ENCODE peak calls at places on chromosomes 16 and 17, in ten cellular contexts. One of them, this sample, is unnamed.

GRCh38 chr16:72876981-72877373 is 171.0 kb downstream of the ZFHX3 start:
- DNase-seq in ovary: no peak
- DNase-seq in AG04450: no peak
- DNase-seq in fibroblast of pulmonary artery: peak; percentile 26
- DNase-seq in Calu3: no peak
- DNase-seq in heart left ventricle: no peak
- DNase-seq in left lung: no peak
- DNase-seq in CD8-positive, alpha-beta T cell: no peak
- DNase-seq in MCF 10A: peak; percentile 35
- DNase-seq in esophagus squamous epithelium: no peak
- DNase-seq in this sample: no peak

GRCh38 chr16:11743308-11744074 is 834 bp upstream of the TXNDC11 start:
- DNase-seq in CD8-positive, alpha-beta T cell: no peak
- DNase-seq in MCF 10A: peak; percentile 85
- DNase-seq in esophagus squamous epithelium: peak; percentile 10
- DNase-seq in AG04450: no peak
- DNase-seq in fibroblast of pulmonary artery: peak; percentile 80
- DNase-seq in left lung: peak; percentile 76
- DNase-seq in ovary: no peak
- DNase-seq in Calu3: peak; percentile 37
- DNase-seq in heart left ventricle: peak; percentile 31
- DNase-seq in this sample: peak; percentile 4

GRCh38 chr17:81976332-81977210 is 858 bp upstream of the ASPSCR1 start:
- DNase-seq in ovary: peak; percentile 55
- DNase-seq in CD8-positive, alpha-beta T cell: no peak
- DNase-seq in left lung: peak; percentile 67
- DNase-seq in AG04450: no peak
- DNase-seq in esophagus squamous epithelium: no peak
- DNase-seq in MCF 10A: no peak
- DNase-seq in Calu3: peak; percentile 28
- DNase-seq in heart left ventricle: no peak
- DNase-seq in fibroblast of pulmonary artery: no peak
- DNase-seq in this sample: no peak

GRCh38 chr16:28289939-28290862 is 2.1 kb upstream of the SBK1 start:
- DNase-seq in CD8-positive, alpha-beta T cell: no peak
- DNase-seq in left lung: no peak
- DNase-seq in heart left ventricle: no peak
- DNase-seq in ovary: no peak
- DNase-seq in esophagus squamous epithelium: no peak
- DNase-seq in fibroblast of pulmonary artery: no peak
- DNase-seq in MCF 10A: no peak
- DNase-seq in Calu3: no peak
- DNase-seq in AG04450: no peak
- DNase-seq in this sample: no peak

GRCh38 chr17:48761114-48761513 is 32.6 kb upstream of the HOXB13 start:
- DNase-seq in MCF 10A: no peak
- DNase-seq in fibroblast of pulmonary artery: no peak
- DNase-seq in AG04450: no peak
- DNase-seq in esophagus squamous epithelium: no peak
- DNase-seq in heart left ventricle: no peak
- DNase-seq in CD8-positive, alpha-beta T cell: no peak
- DNase-seq in ovary: no peak
- DNase-seq in left lung: no peak
- DNase-seq in Calu3: no peak
- DNase-seq in this sample: no peak

GRCh38 chr16:30721606-30722005 is 22.6 kb downstream of the SRCAP start:
- DNase-seq in Calu3: no peak
- DNase-seq in ovary: no peak
- DNase-seq in AG04450: no peak
- DNase-seq in fibroblast of pulmonary artery: no peak
- DNase-seq in MCF 10A: no peak
- DNase-seq in CD8-positive, alpha-beta T cell: no peak
- DNase-seq in esophagus squamous epithelium: no peak
- DNase-seq in left lung: no peak
- DNase-seq in heart left ventricle: no peak
- DNase-seq in this sample: no peak

GRCh38 chr16:11151156-11151904 is 104.7 kb downstream of the SOCS1 start:
- DNase-seq in esophagus squamous epithelium: no peak
- DNase-seq in heart left ventricle: no peak
- DNase-seq in Calu3: no peak
- DNase-seq in MCF 10A: no peak
- DNase-seq in CD8-positive, alpha-beta T cell: no peak
- DNase-seq in ovary: no peak
- DNase-seq in AG04450: no peak
- DNase-seq in fibroblast of pulmonary artery: no peak
- DNase-seq in left lung: no peak
- DNase-seq in this sample: no peak

GRCh38 chr16:23711785-23712184 is 1.2 kb downstream of the ERN2 start:
- DNase-seq in CD8-positive, alpha-beta T cell: no peak
- DNase-seq in MCF 10A: no peak
- DNase-seq in left lung: no peak
- DNase-seq in AG04450: no peak
- DNase-seq in fibroblast of pulmonary artery: no peak
- DNase-seq in ovary: no peak
- DNase-seq in Calu3: peak; percentile 62
- DNase-seq in heart left ventricle: no peak
- DNase-seq in esophagus squamous epithelium: no peak
- DNase-seq in this sample: no peak

GRCh38 chr17:38561416-38562214 is 44.1 kb downstream of the SRCIN1 start:
- DNase-seq in Calu3: no peak
- DNase-seq in esophagus squamous epithelium: no peak
- DNase-seq in fibroblast of pulmonary artery: no peak
- DNase-seq in CD8-positive, alpha-beta T cell: no peak
- DNase-seq in left lung: no peak
- DNase-seq in ovary: no peak
- DNase-seq in MCF 10A: no peak
- DNase-seq in AG04450: no peak
- DNase-seq in heart left ventricle: no peak
- DNase-seq in this sample: peak; percentile 49

GRCh38 chr16:51134876-51135275 is 16.2 kb downstream of the SALL1 start:
- DNase-seq in left lung: no peak
- DNase-seq in heart left ventricle: no peak
- DNase-seq in MCF 10A: no peak
- DNase-seq in fibroblast of pulmonary artery: no peak
- DNase-seq in ovary: no peak
- DNase-seq in CD8-positive, alpha-beta T cell: no peak
- DNase-seq in Calu3: no peak
- DNase-seq in AG04450: no peak
- DNase-seq in esophagus squamous epithelium: no peak
- DNase-seq in this sample: peak; percentile 27

GRCh38 chr17:4937553-4937952 is 2.3 kb downstream of the SLC25A11 start:
- DNase-seq in Calu3: no peak
- DNase-seq in fibroblast of pulmonary artery: no peak
- DNase-seq in CD8-positive, alpha-beta T cell: no peak
- DNase-seq in ovary: no peak
- DNase-seq in heart left ventricle: no peak
- DNase-seq in MCF 10A: no peak
- DNase-seq in AG04450: no peak
- DNase-seq in esophagus squamous epithelium: no peak
- DNase-seq in left lung: no peak
- DNase-seq in this sample: no peak

GRCh38 chr17:58086953-58087352 is 3.7 kb downstream of the DYNLL2 start:
- DNase-seq in AG04450: no peak
- DNase-seq in fibroblast of pulmonary artery: no peak
- DNase-seq in left lung: no peak
- DNase-seq in MCF 10A: no peak
- DNase-seq in ovary: no peak
- DNase-seq in Calu3: no peak
- DNase-seq in esophagus squamous epithelium: no peak
- DNase-seq in CD8-positive, alpha-beta T cell: no peak
- DNase-seq in heart left ventricle: no peak
- DNase-seq in this sample: no peak

GRCh38 chr17:58084317-58084981 is 1.2 kb downstream of the DYNLL2 start:
- DNase-seq in CD8-positive, alpha-beta T cell: peak; percentile 24
- DNase-seq in AG04450: no peak
- DNase-seq in left lung: no peak
- DNase-seq in fibroblast of pulmonary artery: peak; percentile 11
- DNase-seq in ovary: peak; percentile 50
- DNase-seq in heart left ventricle: peak; percentile 31
- DNase-seq in esophagus squamous epithelium: no peak
- DNase-seq in MCF 10A: peak; percentile 47
- DNase-seq in Calu3: peak; percentile 48
- DNase-seq in this sample: peak; percentile 13

GRCh38 chr17:58082870-58083490 is at the start of gene DYNLL2:
- DNase-seq in heart left ventricle: peak; percentile 93
- DNase-seq in fibroblast of pulmonary artery: peak; percentile 93
- DNase-seq in AG04450: peak; percentile 79
- DNase-seq in left lung: peak; percentile 93
- DNase-seq in esophagus squamous epithelium: peak; percentile 75
- DNase-seq in Calu3: peak; percentile 75
- DNase-seq in MCF 10A: peak; percentile 91
- DNase-seq in CD8-positive, alpha-beta T cell: peak; percentile 76
- DNase-seq in ovary: peak; percentile 93
- DNase-seq in this sample: peak; percentile 90

GRCh38 chr17:58083491-58084316 is 485 bp downstream of the DYNLL2 start:
- DNase-seq in left lung: peak; percentile 65
- DNase-seq in MCF 10A: peak; percentile 41
- DNase-seq in heart left ventricle: peak; percentile 72
- DNase-seq in ovary: peak; percentile 70
- DNase-seq in AG04450: no peak
- DNase-seq in fibroblast of pulmonary artery: peak; percentile 40
- DNase-seq in esophagus squamous epithelium: no peak
- DNase-seq in CD8-positive, alpha-beta T cell: peak; percentile 48
- DNase-seq in Calu3: peak; percentile 37
- DNase-seq in this sample: peak; percentile 44

GRCh38 chr17:58085039-58085715 is 2.0 kb downstream of the DYNLL2 start:
- DNase-seq in fibroblast of pulmonary artery: no peak
- DNase-seq in Calu3: no peak
- DNase-seq in MCF 10A: no peak
- DNase-seq in left lung: no peak
- DNase-seq in ovary: no peak
- DNase-seq in heart left ventricle: no peak
- DNase-seq in esophagus squamous epithelium: no peak
- DNase-seq in CD8-positive, alpha-beta T cell: no peak
- DNase-seq in AG04450: no peak
- DNase-seq in this sample: no peak
- TF ChIP-seq CTCF in fibroblast of pulmonary artery: no peak
- TF ChIP-seq CTCF in Calu3: no peak
- TF ChIP-seq CTCF in MCF 10A: no peak
- TF ChIP-seq CTCF in left lung: no peak
- TF ChIP-seq CTCF in ovary: no peak
- TF ChIP-seq CTCF in heart left ventricle: no peak
- TF ChIP-seq CTCF in esophagus squamous epithelium: no peak
- TF ChIP-seq CTCF in CD8-positive, alpha-beta T cell: no peak
- TF ChIP-seq CTCF in AG04450: no peak
- TF ChIP-seq CTCF in this sample: no peak

DNA sequence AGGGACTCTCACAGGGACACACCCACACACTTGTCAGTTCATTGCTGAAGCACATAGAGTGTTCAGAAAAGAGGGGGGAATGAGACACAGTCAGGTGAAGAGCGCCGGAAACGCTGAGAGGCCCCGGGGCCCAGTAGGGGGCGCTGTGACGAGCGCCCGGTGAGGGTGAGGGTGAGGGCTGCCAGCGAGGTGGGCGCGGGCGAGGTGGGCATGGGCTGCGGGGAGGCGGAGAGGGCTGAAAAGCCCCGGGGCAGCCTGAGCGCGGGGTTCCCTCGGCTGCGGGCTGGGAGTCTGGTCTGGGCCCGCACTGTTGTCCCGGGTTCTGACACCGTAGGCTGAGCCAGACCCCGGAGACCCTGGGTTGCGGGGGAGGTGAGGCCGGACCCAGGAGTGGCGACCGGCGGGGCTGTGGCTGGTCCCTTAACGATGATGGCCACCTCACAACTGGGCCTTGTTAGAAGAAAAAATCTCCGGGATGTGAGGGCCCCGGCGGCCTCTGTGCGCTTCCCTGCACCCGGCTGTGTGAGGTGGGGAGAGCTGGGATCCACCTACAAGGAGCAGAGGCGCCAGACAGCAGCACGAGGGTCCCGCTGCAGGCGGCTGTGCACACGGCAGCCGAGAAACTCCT is 91.4 kb downstream of the C16orf78 start:
- DNase-seq in CD8-positive, alpha-beta T cell: no peak
- DNase-seq in Calu3: no peak
- DNase-seq in AG04450: no peak
- DNase-seq in heart left ventricle: no peak
- DNase-seq in MCF 10A: no peak
- DNase-seq in esophagus squamous epithelium: no peak
- DNase-seq in fibroblast of pulmonary artery: no peak
- DNase-seq in ovary: peak; percentile 29
- DNase-seq in left lung: peak; percentile 19
- DNase-seq in this sample: peak; percentile 33
- TF ChIP-seq CTCF in CD8-positive, alpha-beta T cell: peak; percentile 35
- TF ChIP-seq CTCF in Calu3: no peak
- TF ChIP-seq CTCF in AG04450: no peak
- TF ChIP-seq CTCF in heart left ventricle: peak; percentile 22
- TF ChIP-seq CTCF in MCF 10A: peak; percentile 10
- TF ChIP-seq CTCF in esophagus squamous epithelium: no peak
- TF ChIP-seq CTCF in fibroblast of pulmonary artery: no peak
- TF ChIP-seq CTCF in ovary: peak; percentile 12
- TF ChIP-seq CTCF in left lung: no peak
- TF ChIP-seq CTCF in this sample: peak; percentile 84

DNA sequence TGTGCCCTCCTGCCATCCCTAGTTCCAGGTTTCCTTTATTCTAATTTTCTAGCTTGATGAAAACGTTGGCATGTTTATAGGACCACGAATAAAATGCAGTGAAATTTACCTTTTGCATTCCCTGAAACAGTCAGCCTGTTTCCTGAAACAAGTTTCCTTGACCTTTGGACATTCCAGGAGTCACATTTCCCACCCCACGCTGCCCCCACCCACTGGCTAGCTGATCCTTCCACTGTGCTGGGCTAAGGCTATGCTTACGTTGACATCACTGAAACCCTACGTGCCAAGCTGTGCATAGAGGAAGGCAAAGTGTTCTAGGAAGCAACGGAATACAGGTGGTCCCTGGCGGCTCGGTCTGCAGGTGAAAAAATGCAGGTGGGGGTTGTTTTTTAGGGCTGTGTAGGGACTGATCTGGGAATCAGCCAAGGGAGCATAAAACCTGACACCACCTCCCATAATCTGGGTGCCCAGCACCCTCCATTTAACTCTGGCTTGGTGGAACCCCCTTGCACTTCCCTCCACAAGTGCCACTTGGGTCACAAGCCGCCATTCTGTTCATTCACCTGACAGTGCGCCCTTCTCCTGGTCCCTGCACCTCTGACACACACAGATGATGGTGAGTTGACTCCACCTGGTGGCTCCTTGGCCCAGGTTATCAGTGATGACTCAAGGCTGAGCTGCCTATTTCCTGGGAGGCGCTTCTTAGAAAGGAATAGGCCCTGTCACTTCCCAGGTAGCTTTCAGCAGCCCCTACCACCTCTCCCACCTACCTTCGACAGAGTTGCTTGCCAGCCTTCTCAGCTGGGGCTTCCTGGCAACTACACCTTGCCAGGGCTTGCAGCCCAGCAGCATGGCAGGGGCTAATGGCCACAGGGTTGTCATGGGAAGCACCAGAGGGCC is 83.7 kb downstream of the N4BP1 start:
- DNase-seq in ovary: no peak
- DNase-seq in AG04450: no peak
- DNase-seq in fibroblast of pulmonary artery: no peak
- DNase-seq in MCF 10A: peak; percentile 84
- DNase-seq in Calu3: peak; percentile 85
- DNase-seq in CD8-positive, alpha-beta T cell: no peak
- DNase-seq in heart left ventricle: no peak
- DNase-seq in left lung: peak; percentile 34
- DNase-seq in esophagus squamous epithelium: no peak
- DNase-seq in this sample: no peak
- TF ChIP-seq CTCF in ovary: no peak
- TF ChIP-seq CTCF in AG04450: peak; percentile 16
- TF ChIP-seq CTCF in fibroblast of pulmonary artery: peak; percentile 9
- TF ChIP-seq CTCF in MCF 10A: peak; percentile 69
- TF ChIP-seq CTCF in Calu3: peak; percentile 79
- TF ChIP-seq CTCF in CD8-positive, alpha-beta T cell: no peak
- TF ChIP-seq CTCF in heart left ventricle: no peak
- TF ChIP-seq CTCF in left lung: peak; percentile 12
- TF ChIP-seq CTCF in esophagus squamous epithelium: peak; percentile 51
- TF ChIP-seq CTCF in this sample: no peak

GRCh38 chr17:20095366-20096080 is 86.4 kb downstream of the SPECC1 start:
- DNase-seq in ovary: peak; percentile 64
- DNase-seq in AG04450: no peak
- DNase-seq in Calu3: peak; percentile 22
- DNase-seq in fibroblast of pulmonary artery: peak; percentile 42
- DNase-seq in left lung: no peak
- DNase-seq in CD8-positive, alpha-beta T cell: no peak
- DNase-seq in MCF 10A: peak; percentile 16
- DNase-seq in heart left ventricle: peak; percentile 79
- DNase-seq in esophagus squamous epithelium: no peak
- DNase-seq in this sample: peak; percentile 60
- TF ChIP-seq CTCF in ovary: peak; percentile 5
- TF ChIP-seq CTCF in AG04450: peak; percentile 33
- TF ChIP-seq CTCF in Calu3: peak; percentile 19
- TF ChIP-seq CTCF in fibroblast of pulmonary artery: peak; percentile 42
- TF ChIP-seq CTCF in left lung: no peak
- TF ChIP-seq CTCF in CD8-positive, alpha-beta T cell: no peak
- TF ChIP-seq CTCF in MCF 10A: no peak
- TF ChIP-seq CTCF in heart left ventricle: peak; percentile 60
- TF ChIP-seq CTCF in esophagus squamous epithelium: peak; percentile 13
- TF ChIP-seq CTCF in this sample: no peak

This sample was measured in endothelial cell.